ENCODE peak calls at places on chromosomes 16 and 17, in five cellular contexts. O is GM12878, T is H1, P is K562, K is HepG2. R is an unnamed sample.

GRCh38 chr16:75938818-75939217 is 212.5 kb upstream of the CPHXL start:
- DNase-seq in P (no peak), T (no peak), O (no peak), K (peak), R (no peak)

GRCh38 chr17:79042421-79043190 is 18.6 kb downstream of the C1QTNF1 start:
- DNase-seq in T (no peak), O (no peak), K (peak), P (peak), R (peak)

GRCh38 chr16:31168848-31169247 is 11.1 kb upstream of the FUS start:
- DNase-seq in P (no peak), T (no peak), O (no peak), K (peak), R (no peak)

GRCh38 chr17:78826836-78827509 is 13.6 kb downstream of the USP36 start:
- DNase-seq in P (peak), O (no peak), T (no peak), K (no peak), R (no peak)

GRCh38 chr16:78441298-78441697 is 341.8 kb downstream of the WWOX start:
- DNase-seq in T (no peak), K (no peak), O (no peak), P (no peak), R (no peak)

GRCh38 chr17:69820881-69821473 is 254.0 kb upstream of the KCNJ16 start:
- DNase-seq in K (no peak), O (no peak), P (no peak), T (no peak), R (no peak)

GRCh38 chr17:79413591-79413990 is 197.3 kb downstream of the RBFOX3 start:
- DNase-seq in O (no peak), K (no peak), T (no peak), P (no peak), R (peak)

GRCh38 chr17:83179811-83180210 is 100.4 kb downstream of the METRNL start:
- DNase-seq in K (no peak), T (no peak), P (no peak), O (no peak), R (no peak)

GRCh38 chr16:87235810-87236515 is 81.2 kb downstream of the C16orf95 start:
- DNase-seq in P (no peak), T (no peak), O (no peak), K (no peak), R (no peak)

GRCh38 chr16:75385507-75386152 is 47.7 kb downstream of the CFDP1 start:
- DNase-seq in O (peak), P (peak), K (peak), T (no peak), R (peak)

GRCh38 chr16:27781195-27781524 is 231.2 kb downstream of the KATNIP start:
- DNase-seq in T (no peak), K (no peak), P (no peak), O (no peak), R (peak)

GRCh38 chr17:42679492-42680330 is 1.9 kb downstream of the CCR10 start:
- DNase-seq in K (no peak), P (peak), T (no peak), O (no peak), R (peak)

GRCh38 chr17:48175692-48176450 is 68.3 kb downstream of the SNX11 start:
- DNase-seq in T (no peak), O (no peak), K (no peak), P (no peak), R (no peak)

GRCh38 chr17:8628609-8629169 is 1.8 kb downstream of the MYH10 start:
- DNase-seq in K (no peak), O (no peak), P (peak), T (no peak), R (peak)

GRCh38 chr17:8994319-8994718 is 27.0 kb upstream of the NTN1 start:
- DNase-seq in P (peak), K (peak), T (peak), O (peak), R (peak)

DNA sequence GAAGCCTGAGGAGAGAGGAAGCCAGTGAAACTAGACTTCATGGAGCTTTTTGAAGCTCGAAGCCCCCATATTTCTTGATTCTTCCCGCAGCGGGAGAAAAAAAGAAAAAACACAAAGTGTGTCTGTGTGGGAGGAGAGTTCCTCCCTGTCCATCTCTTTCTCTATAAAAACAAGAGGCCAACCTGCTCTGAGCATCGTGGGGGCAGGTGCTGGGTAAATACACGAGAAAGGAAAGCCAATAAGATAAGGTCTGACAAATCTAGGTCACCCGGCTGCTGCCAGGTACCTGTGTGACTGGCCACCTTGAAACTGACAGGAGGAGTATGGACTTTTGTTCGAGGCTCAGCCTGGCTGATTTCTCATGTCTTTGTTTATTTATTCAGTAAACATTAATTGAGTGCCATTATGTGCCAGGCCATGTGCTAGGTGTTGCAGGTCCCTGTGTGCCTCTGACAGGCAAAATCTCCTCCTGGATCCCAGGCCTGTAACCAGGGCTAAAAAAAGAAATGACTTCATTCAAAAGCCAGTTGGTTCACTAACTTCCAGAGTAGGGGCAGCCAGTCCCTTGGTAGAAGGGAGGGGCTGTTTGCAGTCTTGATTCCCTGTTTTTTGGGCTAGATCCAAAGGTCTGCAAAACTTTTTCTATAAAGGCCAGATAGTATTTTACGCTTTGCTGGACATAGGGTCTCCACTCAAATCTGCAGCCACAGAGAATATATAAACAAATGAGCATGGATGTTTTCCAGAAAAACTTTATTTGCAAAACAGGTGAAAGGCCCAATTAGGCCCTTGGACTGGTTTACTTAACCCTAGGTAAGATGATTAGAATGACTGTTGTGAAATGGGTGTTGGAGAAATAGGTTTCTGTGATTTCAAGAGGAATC is 35.6 kb downstream of the YPEL2 start:
- DNase-seq in T (no peak), O (no peak), K (peak), P (no peak), R (no peak)
- TF ChIP-seq SIN3A in T (no peak), O (no peak), K (peak), P (no peak), R (no peak)

GRCh38 chr17:46178550-46179198 is 14.6 kb downstream of the KANSL1 start:
- DNase-seq in O (no peak), P (no peak), K (no peak), T (no peak), R (no peak)
- TF ChIP-seq RFX5 in O (no peak), P (no peak), K (no peak), T (no peak), R (no peak)

DNA sequence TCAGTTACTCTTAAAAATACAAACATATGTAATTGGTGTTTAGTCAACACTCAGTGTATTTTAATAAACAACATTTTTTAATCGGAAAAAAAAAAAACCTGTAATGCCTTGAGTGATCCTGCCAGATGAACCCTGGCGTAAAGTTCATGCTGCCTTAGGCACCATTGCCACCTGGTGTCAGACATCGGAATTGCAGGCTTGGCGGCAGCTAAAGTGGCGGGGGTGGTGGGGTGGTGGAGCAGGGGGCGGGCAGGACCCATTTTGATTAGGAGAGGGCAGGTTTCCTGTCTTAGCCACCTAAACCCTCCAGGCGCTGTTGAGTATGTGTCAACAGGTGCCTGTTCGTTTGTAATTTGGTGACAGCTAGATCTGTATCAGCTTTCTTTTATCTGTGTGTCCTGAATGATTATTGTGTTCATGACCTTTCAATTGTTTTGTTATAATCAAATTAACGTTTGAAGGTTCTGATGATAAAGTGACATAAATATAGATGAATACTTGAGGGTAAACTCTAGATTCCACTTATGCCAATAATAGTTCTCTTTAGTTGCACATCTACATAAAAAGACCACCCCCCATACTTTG is 588.7 kb downstream of the CDH13 start:
- DNase-seq in T (peak), O (no peak), P (peak), K (peak), R (peak)
- TF ChIP-seq USF2 in T (no peak), O (no peak), P (no peak), K (no peak), R (no peak)

GRCh38 chr17:66633322-66633965 is 201.5 kb upstream of the CACNG5 start:
- DNase-seq in P (no peak), O (no peak), T (no peak), K (no peak), R (no peak)
- TF ChIP-seq SIN3A in P (no peak), O (no peak), T (no peak), K (no peak), R (no peak)

DNA sequence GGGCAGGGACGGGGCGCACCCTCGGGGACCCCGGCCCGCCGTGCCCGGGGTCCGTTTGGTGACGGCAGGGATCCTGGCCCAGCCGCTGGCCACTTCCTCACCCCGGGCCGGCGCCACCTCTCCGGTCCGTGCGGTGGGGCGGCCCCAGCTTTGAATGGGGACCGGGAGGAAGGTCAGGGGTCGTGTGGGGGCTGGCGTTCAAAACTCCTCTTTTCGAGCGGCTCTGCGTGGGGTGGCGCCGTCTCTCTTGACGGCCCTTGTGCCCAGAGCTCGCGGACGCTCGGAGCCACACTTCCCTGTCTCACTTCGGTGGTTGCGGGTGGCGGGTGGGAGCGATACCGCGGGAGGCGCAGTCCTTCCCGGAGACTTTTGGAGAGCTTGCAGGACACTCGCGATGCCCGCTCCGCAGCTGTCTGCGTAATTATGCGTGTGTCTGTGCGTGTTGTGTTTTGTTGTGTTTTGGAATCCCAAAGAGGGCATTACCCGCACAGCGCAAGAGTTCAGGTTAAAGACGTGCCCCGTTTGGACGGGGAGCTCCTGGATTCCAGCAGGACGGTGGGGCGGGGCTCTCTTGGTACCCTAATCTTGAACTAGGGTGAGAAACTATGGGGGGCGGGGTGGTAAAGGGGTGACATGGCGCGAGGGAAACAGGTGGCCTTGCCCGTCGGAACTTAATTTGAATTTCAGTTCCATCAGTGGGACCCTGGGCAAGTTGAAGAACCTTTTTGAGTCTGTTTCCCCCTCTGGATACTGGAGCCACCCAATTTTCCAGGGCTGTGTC is 639 bp downstream of the PLCG2 start:
- DNase-seq in O (no peak), T (no peak), P (peak), K (no peak), R (no peak)
- TF ChIP-seq RFX5 in O (no peak), T (no peak), P (no peak), K (no peak), R (no peak)

GRCh38 chr17:1644493-1645206 is 882 bp downstream of the SCARF1 start:
- DNase-seq in K (no peak), T (no peak), O (peak), P (no peak), R (no peak)
- TF ChIP-seq USF2 in K (no peak), T (no peak), O (no peak), P (no peak), R (no peak)

R was measured in SK-N-SH.